ENCODE peak calls at places on chromosomes 16 and 17, in four cellular contexts. One of them, this sample, is unnamed.

GRCh38 chr17:49523706-49524472 is 28.8 kb downstream of the NGFR start:
- DNase-seq in fibroblast of mammary gland: peak; percentile 2
- DNase-seq in adrenal gland: no peak
- DNase-seq in psoas muscle: no peak
- DNase-seq in this sample: no peak

GRCh38 chr17:34146440-34147043 is 108.5 kb upstream of the CCL2 start:
- DNase-seq in adrenal gland: no peak
- DNase-seq in psoas muscle: no peak
- DNase-seq in fibroblast of mammary gland: peak; percentile 2
- DNase-seq in this sample: no peak

GRCh38 chr17:57045868-57046671 is 39.0 kb upstream of the AKAP1 start:
- DNase-seq in fibroblast of mammary gland: no peak
- DNase-seq in adrenal gland: peak; percentile 20
- DNase-seq in psoas muscle: peak; percentile 67
- DNase-seq in this sample: no peak

GRCh38 chr16:55252577-55252976 is 71.4 kb upstream of the IRX6 start:
- DNase-seq in fibroblast of mammary gland: no peak
- DNase-seq in adrenal gland: no peak
- DNase-seq in psoas muscle: no peak
- DNase-seq in this sample: no peak

GRCh38 chr16:20678242-20678641 is 19.2 kb downstream of the ACSM1 start:
- DNase-seq in psoas muscle: no peak
- DNase-seq in fibroblast of mammary gland: no peak
- DNase-seq in adrenal gland: no peak
- DNase-seq in this sample: no peak

GRCh38 chr16:17026600-17027242 is 444.0 kb downstream of the XYLT1 start:
- DNase-seq in adrenal gland: no peak
- DNase-seq in psoas muscle: no peak
- DNase-seq in fibroblast of mammary gland: no peak
- DNase-seq in this sample: no peak

GRCh38 chr17:17206913-17207368 is 808 bp upstream of the PLD6 start:
- DNase-seq in fibroblast of mammary gland: no peak
- DNase-seq in adrenal gland: no peak
- DNase-seq in psoas muscle: no peak
- DNase-seq in this sample: peak; percentile 28

GRCh38 chr16:46947900-46948547 is 25.4 kb downstream of the DNAJA2 start:
- DNase-seq in adrenal gland: no peak
- DNase-seq in fibroblast of mammary gland: peak; percentile 49
- DNase-seq in psoas muscle: no peak
- DNase-seq in this sample: peak; percentile 63

GRCh38 chr17:17837380-17837821 is 615 bp upstream of the SREBF1 start:
- DNase-seq in fibroblast of mammary gland: peak; percentile 95
- DNase-seq in psoas muscle: peak; percentile 74
- DNase-seq in adrenal gland: peak; percentile 63
- DNase-seq in this sample: peak; percentile 90

GRCh38 chr17:69761767-69762321 is 313.2 kb upstream of the KCNJ16 start:
- DNase-seq in adrenal gland: no peak
- DNase-seq in fibroblast of mammary gland: peak; percentile 95
- DNase-seq in psoas muscle: no peak
- DNase-seq in this sample: peak; percentile 96

GRCh38 chr17:50218771-50219315 is 17.4 kb upstream of the COL1A1 start:
- DNase-seq in adrenal gland: no peak
- DNase-seq in psoas muscle: no peak
- DNase-seq in fibroblast of mammary gland: peak; percentile 96
- DNase-seq in this sample: peak; percentile 97

GRCh38 chr17:31422443-31422842 is 31.0 kb downstream of the RAB11FIP4 start:
- DNase-seq in adrenal gland: no peak
- DNase-seq in psoas muscle: no peak
- DNase-seq in fibroblast of mammary gland: no peak
- DNase-seq in this sample: no peak

GRCh38 chr16:81677375-81677737 is 101.7 kb upstream of the PLCG2 start:
- DNase-seq in adrenal gland: no peak
- DNase-seq in fibroblast of mammary gland: no peak
- DNase-seq in psoas muscle: no peak
- DNase-seq in this sample: no peak

GRCh38 chr16:66844342-66845079 is at the start of gene CA7:
- DNase-seq in psoas muscle: no peak
- DNase-seq in adrenal gland: no peak
- DNase-seq in fibroblast of mammary gland: no peak
- DNase-seq in this sample: no peak

GRCh38 chr16:78177927-78178326 is 78.5 kb downstream of the WWOX start:
- DNase-seq in psoas muscle: no peak
- DNase-seq in adrenal gland: no peak
- DNase-seq in fibroblast of mammary gland: no peak
- DNase-seq in this sample: no peak

GRCh38 chr16:25256821-25257503 is 683 bp downstream of the ZKSCAN2 start:
- DNase-seq in fibroblast of mammary gland: no peak
- DNase-seq in psoas muscle: no peak
- DNase-seq in adrenal gland: peak; percentile 11
- DNase-seq in this sample: peak; percentile 16

GRCh38 chr17:37608369-37609169 is 649 bp downstream of the SYNRG start:
- DNase-seq in fibroblast of mammary gland: peak; percentile 37
- DNase-seq in psoas muscle: no peak
- DNase-seq in adrenal gland: no peak
- DNase-seq in this sample: peak; percentile 40

GRCh38 chr17:73203788-73204479 is 11.1 kb downstream of the COG1 start:
- DNase-seq in psoas muscle: no peak
- DNase-seq in fibroblast of mammary gland: no peak
- DNase-seq in adrenal gland: no peak
- DNase-seq in this sample: no peak

GRCh38 chr17:37755455-37755854 is 10.6 kb upstream of the HNF1B start:
- DNase-seq in psoas muscle: no peak
- DNase-seq in adrenal gland: no peak
- DNase-seq in fibroblast of mammary gland: no peak
- DNase-seq in this sample: no peak

DNA sequence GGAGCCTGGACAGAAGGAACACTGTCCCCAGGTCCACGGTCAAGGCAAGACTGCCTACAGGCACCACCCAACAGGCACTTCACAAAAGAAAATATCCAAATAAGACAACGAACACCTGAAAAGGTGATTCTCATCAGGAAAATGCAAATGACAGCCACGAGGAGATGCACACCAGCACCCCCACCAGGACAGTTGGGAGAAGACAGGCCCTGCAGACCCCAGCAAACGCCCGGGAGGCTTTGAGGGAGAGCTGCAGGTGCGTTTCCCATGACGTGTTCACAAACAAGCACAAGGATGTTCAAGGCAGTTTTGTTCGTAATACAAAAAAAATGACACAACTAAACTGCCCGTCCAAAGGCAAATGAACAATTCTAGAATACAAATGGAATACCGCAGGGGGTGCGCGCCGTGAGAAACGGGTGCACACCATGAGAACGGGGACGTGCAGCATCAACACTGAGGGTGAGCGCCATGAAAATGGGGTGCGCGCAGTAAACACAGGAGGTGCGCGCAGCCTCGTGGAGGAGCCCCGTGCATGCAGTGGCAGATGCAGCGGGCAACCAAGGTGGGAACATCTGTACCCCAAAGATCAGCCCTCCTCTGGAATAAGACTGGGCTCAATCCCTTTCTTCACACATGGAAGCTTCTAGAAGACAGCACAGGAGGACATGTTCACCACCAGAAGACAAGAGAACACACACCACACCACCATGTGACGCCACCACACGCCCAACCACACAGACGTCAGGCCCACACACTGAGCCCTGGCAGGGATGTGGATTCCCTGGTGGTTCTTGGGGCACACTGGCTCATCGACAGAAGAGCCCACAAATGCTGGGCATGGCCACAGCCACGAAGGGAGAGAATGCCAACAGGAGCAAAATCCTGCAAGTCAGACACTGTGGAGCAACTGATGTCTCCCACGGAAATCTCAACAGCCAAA is 91.2 kb downstream of the ZNF778 start:
- DNase-seq in adrenal gland: no peak
- DNase-seq in psoas muscle: no peak
- DNase-seq in fibroblast of mammary gland: no peak
- DNase-seq in this sample: no peak
- TF ChIP-seq CTCF in adrenal gland: peak; percentile 39
- TF ChIP-seq CTCF in psoas muscle: peak; percentile 28
- TF ChIP-seq CTCF in fibroblast of mammary gland: peak; percentile 47
- TF ChIP-seq CTCF in this sample: peak; percentile 50

DNA sequence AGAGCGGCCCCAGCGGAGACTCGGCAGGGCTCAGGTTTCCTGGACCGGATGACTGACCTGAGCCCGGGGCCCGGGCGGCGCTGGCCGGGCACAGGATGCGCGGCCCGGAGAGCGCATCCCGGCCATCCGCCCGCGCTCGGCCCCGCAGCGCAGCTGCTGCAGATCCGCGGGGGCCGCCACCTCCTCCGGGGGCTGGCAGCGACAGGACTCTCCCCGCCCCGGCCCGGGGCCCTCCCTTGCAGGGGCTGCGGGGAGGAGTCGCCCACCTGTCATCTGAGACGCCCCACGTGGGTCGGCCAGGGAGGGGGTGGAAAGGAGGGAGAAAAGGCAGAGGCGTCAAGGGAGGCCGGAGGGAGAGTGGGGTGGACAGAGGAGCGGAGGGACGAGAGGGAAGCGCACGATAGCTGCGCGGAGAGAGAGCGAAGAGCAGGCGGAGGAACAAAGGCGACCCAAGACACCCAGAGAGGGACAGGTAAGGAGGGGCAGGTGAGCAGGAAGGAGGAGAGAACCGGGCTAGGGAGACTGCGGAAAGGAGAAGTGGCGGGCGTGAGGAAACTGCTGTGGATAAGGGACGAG is 471 bp upstream of the PRKAR1A start:
- DNase-seq in psoas muscle: peak; percentile 91
- DNase-seq in fibroblast of mammary gland: peak; percentile 69
- DNase-seq in adrenal gland: peak; percentile 92
- DNase-seq in this sample: peak; percentile 65
- TF ChIP-seq CTCF in psoas muscle: no peak
- TF ChIP-seq CTCF in fibroblast of mammary gland: no peak
- TF ChIP-seq CTCF in adrenal gland: no peak
- TF ChIP-seq CTCF in this sample: no peak

GRCh38 chr17:10600551-10600950 is 51.1 kb upstream of the MYH2 start:
- DNase-seq in fibroblast of mammary gland: peak; percentile 30
- DNase-seq in adrenal gland: no peak
- DNase-seq in psoas muscle: no peak
- DNase-seq in this sample: peak; percentile 65
- TF ChIP-seq CTCF in fibroblast of mammary gland: no peak
- TF ChIP-seq CTCF in adrenal gland: no peak
- TF ChIP-seq CTCF in psoas muscle: no peak
- TF ChIP-seq CTCF in this sample: no peak

DNA sequence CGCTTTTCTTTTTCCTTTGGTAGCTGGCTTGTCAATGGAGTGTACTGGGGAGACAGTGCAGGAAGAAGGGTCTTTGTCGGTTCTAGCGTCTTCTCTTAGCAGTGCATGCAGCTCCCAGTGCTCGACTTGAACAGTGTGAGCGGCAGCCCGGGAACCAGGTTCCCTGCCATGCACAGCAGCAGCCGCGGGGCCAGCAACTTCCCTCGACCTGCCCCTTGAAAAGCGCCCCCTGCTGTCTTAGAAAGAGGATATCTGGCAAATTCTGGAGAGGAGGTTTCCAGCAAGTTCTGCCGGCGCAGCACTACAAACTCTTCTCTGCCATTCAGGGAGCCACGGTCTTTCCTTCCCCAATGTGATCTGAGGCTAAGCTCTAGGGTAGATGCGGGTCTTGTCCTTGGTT is 451.5 kb downstream of the PMP22 start:
- DNase-seq in psoas muscle: peak; percentile 49
- DNase-seq in fibroblast of mammary gland: peak; percentile 9
- DNase-seq in adrenal gland: peak; percentile 23
- DNase-seq in this sample: peak; percentile 15
- TF ChIP-seq CTCF in psoas muscle: no peak
- TF ChIP-seq CTCF in fibroblast of mammary gland: no peak
- TF ChIP-seq CTCF in adrenal gland: peak; percentile 38
- TF ChIP-seq CTCF in this sample: peak; percentile 26

GRCh38 chr17:7887038-7887481 is 1.5 kb upstream of the CHD3 start:
- DNase-seq in psoas muscle: no peak
- DNase-seq in fibroblast of mammary gland: no peak
- DNase-seq in adrenal gland: no peak
- DNase-seq in this sample: no peak
- TF ChIP-seq CTCF in psoas muscle: no peak
- TF ChIP-seq CTCF in fibroblast of mammary gland: no peak
- TF ChIP-seq CTCF in adrenal gland: no peak
- TF ChIP-seq CTCF in this sample: no peak

DNA sequence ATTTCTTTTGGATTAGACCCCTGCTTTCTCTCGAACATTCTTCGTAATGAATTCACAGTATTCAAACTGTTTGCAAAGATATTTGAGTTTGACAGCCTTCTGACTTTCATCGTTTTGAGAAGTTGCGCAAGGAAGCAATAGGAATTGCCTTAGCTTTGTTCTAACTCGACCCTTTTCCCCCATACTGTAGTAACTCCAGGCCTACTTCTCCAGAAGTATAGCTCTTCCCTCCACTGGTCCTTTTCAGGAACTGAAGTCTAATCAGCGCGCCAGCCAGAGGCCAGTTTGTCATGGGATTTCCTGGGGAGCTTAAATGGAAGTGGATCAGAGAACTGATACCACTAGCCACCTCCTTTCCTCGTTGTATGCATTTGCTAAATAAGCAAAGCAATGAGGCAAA is 28.0 kb downstream of the CDR2 start:
- DNase-seq in adrenal gland: no peak
- DNase-seq in fibroblast of mammary gland: no peak
- DNase-seq in psoas muscle: no peak
- DNase-seq in this sample: no peak
- TF ChIP-seq CTCF in adrenal gland: no peak
- TF ChIP-seq CTCF in fibroblast of mammary gland: no peak
- TF ChIP-seq CTCF in psoas muscle: no peak
- TF ChIP-seq CTCF in this sample: no peak

GRCh38 chr17:19269641-19270040 is 32.5 kb downstream of the EPN2 start:
- DNase-seq in adrenal gland: no peak
- DNase-seq in psoas muscle: no peak
- DNase-seq in fibroblast of mammary gland: no peak
- DNase-seq in this sample: no peak
- TF ChIP-seq CTCF in adrenal gland: no peak
- TF ChIP-seq CTCF in psoas muscle: no peak
- TF ChIP-seq CTCF in fibroblast of mammary gland: no peak
- TF ChIP-seq CTCF in this sample: no peak

This sample was measured in fibroblast of the aortic adventitia.